ENCODE peak calls at places on chromosomes 1 and 21, in seven cellular contexts. H is effector memory CD4-positive, alpha-beta T cell; A is body of pancreas; M is endothelial cell; W is nephron progenitor cell; J is LNCaP clone FGC; U is EH. S is an unnamed sample.

GRCh38 chr1:203621559-203622130 is 5.0 kb upstream of the ATP2B4 start:
- DNase-seq in H (no peak), A (no peak), M (no peak), W (no peak), J (no peak), U (no peak), S (no peak)

GRCh38 chr21:22993822-22994574 is 1995.8 kb downstream of the NCAM2 start:
- DNase-seq in H (no peak), A (no peak), M (no peak), W (no peak), J (no peak), U (no peak), S (no peak)

GRCh38 chr1:218348628-218349185 is 3.6 kb downstream of the TGFB2 start:
- DNase-seq in H (no peak), A (no peak), M (no peak), W (no peak), J (no peak), U (peak), S (no peak)

GRCh38 chr1:181356505-181357340 is 126.6 kb upstream of the CACNA1E start:
- DNase-seq in H (no peak), A (no peak), M (no peak), W (no peak), J (no peak), U (no peak), S (no peak)

GRCh38 chr1:169119405-169119804 is 12.9 kb downstream of the ATP1B1 start:
- DNase-seq in H (no peak), A (no peak), M (no peak), W (no peak), J (no peak), U (peak), S (no peak)

GRCh38 chr1:150302338-150302737 is 8.7 kb downstream of the MRPS21 start:
- DNase-seq in H (no peak), A (no peak), M (no peak), W (no peak), J (no peak), U (no peak), S (no peak)

GRCh38 chr21:32576011-32576410 is 9.3 kb downstream of the TCP10L start:
- DNase-seq in H (no peak), A (no peak), M (no peak), W (no peak), J (no peak), U (no peak), S (no peak)

GRCh38 chr1:218585565-218586184 is 240.5 kb downstream of the TGFB2 start:
- DNase-seq in H (no peak), A (no peak), M (peak), W (peak), J (no peak), U (peak), S (peak)

GRCh38 chr1:244322791-244323521 is 128.8 kb downstream of the ADSS2 start:
- DNase-seq in H (peak), A (peak), M (no peak), W (no peak), J (peak), U (peak), S (peak)

GRCh38 chr1:85295006-85295431 is 18.6 kb upstream of the BCL10 start:
- DNase-seq in H (no peak), A (no peak), M (no peak), W (no peak), J (no peak), U (peak), S (no peak)